ENCODE peak calls at places on chromosomes 1 and 21, in eight cellular contexts. W, M, F, Q, I, H, P and N are unnamed samples.

GRCh38 chr1:106290805-106291537 is 765.5 kb upstream of the PRMT6 start:
- DNase-seq in P (no peak), M (no peak), F (no peak), H (peak), I (no peak), Q (peak), W (no peak), N (no peak)

GRCh38 chr1:216830402-216830801 is 107.2 kb upstream of the ESRRG start:
- DNase-seq in M (no peak), W (no peak), P (no peak), H (no peak), Q (no peak), I (no peak), F (no peak), N (no peak)

GRCh38 chr21:30769724-30770431 is 14.7 kb upstream of the KRTAP21-1 start:
- DNase-seq in W (no peak), H (no peak), F (no peak), I (no peak), Q (no peak), P (no peak), M (no peak), N (no peak)

GRCh38 chr1:220451541-220451940 is 76.4 kb upstream of the MARK1 start:
- DNase-seq in I (no peak), F (no peak), H (peak), Q (no peak), P (no peak), W (no peak), M (no peak), N (peak)

GRCh38 chr1:171794085-171794484 is 12.6 kb downstream of the METTL13 start:
- DNase-seq in M (no peak), Q (no peak), F (no peak), I (no peak), H (no peak), W (no peak), P (no peak), N (no peak)

GRCh38 chr1:3402258-3403010 is 52.0 kb upstream of the ARHGEF16 start:
- DNase-seq in Q (no peak), H (no peak), W (peak), P (no peak), I (no peak), M (no peak), F (no peak), N (no peak)

GRCh38 chr1:172147541-172147940 is 272.9 kb upstream of the C1orf105 start:
- DNase-seq in Q (no peak), I (no peak), H (no peak), P (no peak), W (no peak), M (no peak), F (no peak), N (no peak)

GRCh38 chr1:15007842-15008241 is 145.7 kb upstream of the TMEM51 start:
- DNase-seq in W (no peak), Q (no peak), P (no peak), M (no peak), F (no peak), I (no peak), H (no peak), N (no peak)

GRCh38 chr1:184039126-184039525 is 1.6 kb upstream of the COLGALT2 start:
- DNase-seq in I (no peak), H (no peak), P (no peak), Q (no peak), M (no peak), W (no peak), F (no peak), N (no peak)

GRCh38 chr1:155871390-155871789 is 12.0 kb downstream of the SYT11 start:
- DNase-seq in Q (peak), P (peak), W (peak), I (no peak), F (no peak), M (no peak), H (peak), N (no peak)

GRCh38 chr1:904271-904950 is 19.3 kb upstream of the SAMD11 start:
- DNase-seq in F (peak), I (peak), M (peak), H (peak), W (peak), Q (peak), P (peak), N (peak)

GRCh38 chr1:202247837-202248795 is 54.5 kb downstream of the LGR6 start:
- DNase-seq in M (no peak), I (no peak), H (no peak), Q (no peak), F (no peak), W (peak), P (no peak), N (no peak)

GRCh38 chr1:1212780-1213152 is 1.2 kb downstream of the TNFRSF4 start:
- DNase-seq in F (peak), I (peak), P (peak), Q (no peak), W (no peak), H (no peak), M (no peak), N (no peak)

GRCh38 chr1:12745992-12746323 is at the start of gene CFAP107:
- DNase-seq in F (no peak), Q (no peak), I (no peak), H (no peak), M (no peak), P (no peak), W (no peak), N (no peak)

GRCh38 chr1:6489799-6490180 is 1.7 kb downstream of the PLEKHG5 start:
- DNase-seq in Q (peak), H (peak), M (peak), W (peak), F (peak), I (peak), P (peak), N (peak)

GRCh38 chr1:224432141-224432540 is 2.5 kb downstream of the WDR26 start:
- DNase-seq in Q (no peak), I (no peak), P (no peak), W (no peak), F (no peak), M (no peak), H (no peak), N (no peak)

GRCh38 chr1:92446546-92446945 is 40.2 kb downstream of the GFI1 start:
- DNase-seq in P (no peak), W (no peak), Q (no peak), H (no peak), M (no peak), F (no peak), I (no peak), N (no peak)

GRCh38 chr1:51344602-51345299 is 14.4 kb upstream of the TTC39A start:
- DNase-seq in Q (no peak), W (no peak), H (peak), P (no peak), I (no peak), M (peak), F (peak), N (peak)

GRCh38 chr1:230515451-230516145 is 89.5 kb upstream of the PGBD5 start:
- DNase-seq in W (no peak), P (no peak), Q (no peak), M (no peak), I (no peak), F (no peak), H (no peak), N (no peak)

GRCh38 chr1:97262842-97263241 is 541.3 kb downstream of the PTBP2 start:
- DNase-seq in F (no peak), W (no peak), M (no peak), Q (no peak), P (no peak), H (no peak), I (no peak), N (no peak)

GRCh38 chr1:236759252-236759859 is 35.7 kb upstream of the MTR start:
- DNase-seq in M (no peak), H (no peak), I (no peak), P (no peak), F (peak), W (no peak), Q (peak), N (peak)

GRCh38 chr1:27572019-27572678 is 31.8 kb downstream of the AHDC1 start:
- DNase-seq in W (no peak), P (no peak), Q (no peak), F (no peak), M (no peak), H (no peak), I (no peak), N (no peak)

GRCh38 chr1:100959502-100960060 is 63.7 kb downstream of the SLC30A7 start:
- DNase-seq in I (no peak), M (no peak), Q (no peak), P (no peak), F (no peak), H (no peak), W (no peak), N (no peak)

GRCh38 chr1:75579046-75579445 is 31.9 kb downstream of the SLC44A5 start:
- DNase-seq in Q (no peak), I (no peak), F (no peak), M (no peak), P (no peak), W (no peak), H (no peak), N (no peak)

GRCh38 chr1:94395748-94396309 is 22.4 kb upstream of the ABCD3 start:
- DNase-seq in H (no peak), P (no peak), Q (no peak), W (no peak), M (no peak), F (no peak), I (no peak), N (no peak)

GRCh38 chr1:98660941-98661543 is 479 bp upstream of the SNX7 start:
- DNase-seq in H (peak), I (no peak), F (no peak), Q (no peak), W (no peak), M (no peak), P (no peak), N (no peak)

GRCh38 chr1:100730130-100730529 is 10.6 kb downstream of the VCAM1 start:
- DNase-seq in I (no peak), W (no peak), H (no peak), P (no peak), F (no peak), Q (no peak), M (no peak), N (no peak)

GRCh38 chr1:219806642-219807041 is 121.7 kb downstream of the SLC30A10 start:
- DNase-seq in I (no peak), W (no peak), Q (no peak), P (no peak), M (no peak), F (no peak), H (no peak), N (no peak)

GRCh38 chr1:31054349-31054748 is 11.2 kb downstream of the PUM1 start:
- DNase-seq in W (no peak), M (no peak), H (no peak), I (no peak), F (no peak), P (no peak), Q (no peak), N (no peak)

GRCh38 chr1:202405928-202406327 is 57.4 kb downstream of the PPP1R12B start:
- DNase-seq in P (no peak), F (no peak), M (no peak), Q (no peak), W (no peak), H (no peak), I (no peak), N (no peak)

GRCh38 chr1:116286541-116286971 is 86.5 kb upstream of the ATP1A1 start:
- DNase-seq in I (no peak), W (no peak), P (no peak), Q (no peak), H (no peak), F (no peak), M (no peak), N (no peak)

GRCh38 chr1:156751724-156752481 is 428 bp upstream of the HDGF start:
- DNase-seq in F (peak), H (peak), P (peak), M (peak), W (peak), I (peak), Q (peak), N (peak)

GRCh38 chr1:38031513-38031866 is 15.1 kb downstream of the POU3F1 start:
- DNase-seq in P (no peak), W (no peak), F (no peak), H (peak), M (no peak), Q (no peak), I (no peak), N (no peak)

GRCh38 chr21:34190576-34191301 is 117.4 kb downstream of the MRPS6 start:
- DNase-seq in P (no peak), Q (no peak), I (no peak), F (no peak), W (no peak), H (no peak), M (no peak), N (no peak)

GRCh38 chr1:214187152-214187900 is 93.6 kb upstream of the SMYD2 start:
- DNase-seq in P (no peak), H (no peak), Q (peak), W (peak), I (no peak), M (no peak), F (no peak), N (peak)

GRCh38 chr1:243316366-243316989 is 60.6 kb downstream of the SDCCAG8 start:
- DNase-seq in P (no peak), Q (no peak), H (peak), W (no peak), M (no peak), I (no peak), F (no peak), N (no peak)

GRCh38 chr1:36763771-36764170 is 270.5 kb downstream of the GRIK3 start:
- DNase-seq in P (no peak), M (no peak), H (no peak), F (no peak), W (no peak), I (no peak), Q (no peak), N (no peak)

GRCh38 chr1:150234647-150235435 is 1.1 kb downstream of the ANP32E start:
- DNase-seq in M (peak), I (peak), F (peak), P (peak), W (peak), H (peak), Q (peak), N (peak)